ENCODE peak calls at places on chromosomes 11 and 22, in nine cellular contexts. A is skeletal muscle cell; B is naive thymus-derived CD4-positive, alpha-beta T cell; K is uterus; G is fibroblast of lung; D is cardiac muscle cell; E is ovary; R is fibroblast of the aortic adventitia; M is BE2C. U is an unnamed sample.

GRCh38 chr11:35617687-35618496 is at the start of gene FJX1:
- DNase-seq in A (peak), R (peak), K (peak), D (peak), G (peak), B (peak), E (peak), M (peak), U (peak)

GRCh38 chr11:32087602-32088001 is 3.3 kb upstream of the RCN1 start:
- DNase-seq in D (peak), M (no peak), G (peak), K (no peak), B (no peak), A (peak), E (no peak), R (peak), U (peak)

GRCh38 chr11:27296406-27296994 is 66.5 kb downstream of the CCDC34 start:
- DNase-seq in A (no peak), G (peak), R (peak), D (peak), K (no peak), M (no peak), E (no peak), B (no peak), U (peak)

GRCh38 chr11:23856654-23857053 is 640.2 kb upstream of the LUZP2 start:
- DNase-seq in A (peak), D (peak), E (no peak), K (no peak), R (peak), B (no peak), M (no peak), G (peak), U (peak)

GRCh38 chr11:113411536-113411935 is 24.0 kb downstream of the ANKK1 start:
- DNase-seq in D (no peak), R (no peak), G (no peak), B (no peak), E (no peak), A (no peak), M (no peak), K (no peak), U (no peak)

GRCh38 chr11:1934326-1935155 is 12.6 kb upstream of the MRPL23 start:
- DNase-seq in E (no peak), M (no peak), K (no peak), B (peak), R (no peak), D (no peak), A (no peak), G (no peak), U (no peak)

GRCh38 chr11:47225552-47226137 is 10.9 kb downstream of the DDB2 start:
- DNase-seq in D (no peak), K (no peak), M (no peak), A (no peak), B (no peak), R (no peak), E (no peak), G (peak), U (no peak)

GRCh38 chr11:115333106-115333505 is 171.1 kb downstream of the CADM1 start:
- DNase-seq in A (no peak), G (no peak), D (no peak), E (no peak), K (no peak), M (no peak), R (no peak), B (no peak), U (no peak)

GRCh38 chr11:20443596-20443995 is 56.1 kb downstream of the PRMT3 start:
- DNase-seq in M (no peak), K (no peak), R (peak), G (peak), A (no peak), E (no peak), B (no peak), D (peak), U (peak)

GRCh38 chr11:96714689-96715088 is 324.9 kb downstream of the JRKL start:
- DNase-seq in G (no peak), D (no peak), A (no peak), K (no peak), M (peak), B (no peak), E (no peak), R (no peak), U (no peak)

GRCh38 chr11:37110383-37110782 is 512.3 kb upstream of the RAG2 start:
- DNase-seq in D (peak), M (no peak), A (no peak), K (no peak), R (no peak), E (no peak), G (no peak), B (no peak), U (peak)

GRCh38 chr11:61814958-61815789 is 1.6 kb downstream of the FADS1 start:
- DNase-seq in A (peak), K (peak), B (peak), G (peak), E (peak), R (peak), M (peak), D (peak), U (peak)

GRCh38 chr11:114319716-114320328 is 23.6 kb downstream of the NNMT start:
- DNase-seq in A (no peak), E (no peak), B (no peak), D (peak), R (peak), G (no peak), M (no peak), K (no peak), U (peak)

GRCh38 chr11:67284811-67285540 is 4.1 kb upstream of the ANKRD13D start:
- DNase-seq in B (no peak), D (no peak), K (no peak), M (no peak), A (no peak), G (no peak), E (no peak), R (no peak), U (no peak)
- H3K4me3 ChIP-seq in B (no peak), D (no peak), K (no peak), M (no peak), A (no peak), G (no peak), E (no peak), R (no peak), U (no peak)

GRCh38 chr11:75184051-75184450 is 33.1 kb downstream of the SLCO2B1 start:
- DNase-seq in D (no peak), R (no peak), G (no peak), A (no peak), M (no peak), B (no peak), K (no peak), E (no peak), U (no peak)
- H3K4me3 ChIP-seq in D (no peak), R (no peak), G (no peak), A (no peak), M (no peak), B (no peak), K (no peak), E (no peak), U (no peak)

DNA sequence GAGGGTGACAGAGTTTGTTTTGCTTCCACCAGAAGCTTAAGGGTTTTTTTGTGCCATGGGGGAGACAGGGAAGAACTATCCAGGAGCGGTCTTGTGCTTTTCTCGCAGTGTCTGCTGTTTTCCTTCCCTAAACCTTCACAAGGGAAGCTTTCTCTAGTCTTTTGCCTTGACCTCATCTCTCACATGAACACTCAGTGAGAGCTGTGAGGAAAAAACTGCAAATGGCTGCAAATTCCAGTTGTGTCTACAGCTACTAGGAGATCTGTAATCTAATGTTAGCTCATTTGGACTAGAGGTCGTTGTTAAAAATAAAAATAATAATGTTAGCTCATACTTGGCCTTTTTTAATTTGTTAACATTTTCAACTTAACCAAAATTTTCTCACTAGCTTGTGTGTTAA is 264.7 kb upstream of the SESN3 start:
- DNase-seq in B (no peak), R (no peak), E (no peak), D (no peak), G (no peak), K (no peak), M (no peak), A (no peak), U (no peak)
- H3K4me3 ChIP-seq in B (no peak), R (no peak), E (no peak), D (no peak), G (no peak), K (no peak), M (no peak), A (no peak), U (no peak)

GRCh38 chr22:19634576-19634975 is 79.7 kb upstream of the SEPTIN5 start:
- DNase-seq in E (no peak), M (no peak), R (no peak), B (no peak), A (no peak), G (no peak), K (no peak), D (no peak), U (no peak)

GRCh38 chr22:19636696-19637355 is 77.5 kb upstream of the SEPTIN5 start:
- DNase-seq in R (no peak), D (no peak), M (no peak), B (no peak), A (no peak), K (no peak), G (no peak), E (no peak), U (no peak)

GRCh38 chr22:19637405-19638281 is 76.7 kb upstream of the SEPTIN5 start:
- DNase-seq in M (no peak), K (no peak), A (no peak), D (no peak), B (no peak), E (no peak), G (no peak), R (no peak), U (no peak)

GRCh38 chr22:19634206-19634536 is 80.1 kb upstream of the SEPTIN5 start:
- DNase-seq in A (no peak), G (no peak), R (no peak), K (no peak), B (no peak), M (no peak), E (no peak), D (no peak), U (no peak)

DNA sequence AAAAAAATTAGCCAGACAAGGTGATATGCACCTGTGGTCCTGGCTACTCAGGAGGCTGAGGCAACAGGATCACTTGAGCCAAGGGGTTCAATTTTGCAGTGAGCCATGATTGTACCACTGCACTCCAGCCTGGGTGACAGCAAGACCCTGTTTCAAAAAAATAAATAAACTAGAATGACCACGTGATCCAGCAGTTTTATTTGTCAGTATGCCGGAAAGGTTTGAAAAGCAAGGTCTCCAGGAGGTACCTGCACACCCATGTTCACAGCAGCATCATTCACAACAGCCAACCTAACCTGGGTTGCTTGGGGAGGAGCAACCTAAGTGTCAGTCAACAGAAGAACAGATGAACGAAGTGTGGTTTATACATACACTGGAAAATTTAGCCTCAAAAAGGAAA is 78.7 kb upstream of the SEPTIN5 start:
- DNase-seq in G (no peak), K (no peak), M (no peak), D (no peak), E (no peak), R (no peak), A (no peak), B (no peak), U (no peak)
- H3K4me3 ChIP-seq in G (no peak), K (no peak), M (no peak), D (no peak), E (no peak), R (no peak), A (no peak), B (no peak), U (no peak)

GRCh38 chr11:18578975-18579598 is 9.4 kb downstream of the UEVLD start:
- DNase-seq in G (no peak), D (no peak), B (no peak), R (no peak), M (no peak), E (no peak), K (no peak), A (no peak), U (no peak)
- H3K4me3 ChIP-seq in G (no peak), D (no peak), B (no peak), R (no peak), M (no peak), E (no peak), K (no peak), A (no peak), U (no peak)

GRCh38 chr11:64339319-64339718 is 685 bp upstream of the CCDC88B start:
- DNase-seq in G (no peak), E (no peak), R (no peak), A (no peak), D (no peak), K (no peak), B (no peak), M (no peak), U (no peak)

GRCh38 chr11:64341851-64342791 is 2.1 kb downstream of the CCDC88B start:
- DNase-seq in D (peak), B (peak), E (peak), M (peak), G (peak), R (peak), A (peak), K (peak), U (peak)

GRCh38 chr11:64339754-64340408 is at the start of gene CCDC88B:
- DNase-seq in R (no peak), B (peak), M (no peak), K (no peak), G (no peak), E (no peak), D (no peak), A (no peak), U (no peak)

GRCh38 chr11:64341429-64341828 is 1.4 kb downstream of the CCDC88B start:
- DNase-seq in A (no peak), D (no peak), M (no peak), K (no peak), B (no peak), E (no peak), R (no peak), G (no peak), U (no peak)

GRCh38 chr11:64340671-64341335 is 799 bp downstream of the CCDC88B start:
- DNase-seq in K (no peak), E (peak), G (no peak), M (peak), B (peak), A (no peak), R (no peak), D (no peak), U (no peak)
- H3K4me3 ChIP-seq in K (no peak), E (no peak), G (no peak), M (no peak), B (peak), A (no peak), R (no peak), D (no peak), U (no peak)

DNA sequence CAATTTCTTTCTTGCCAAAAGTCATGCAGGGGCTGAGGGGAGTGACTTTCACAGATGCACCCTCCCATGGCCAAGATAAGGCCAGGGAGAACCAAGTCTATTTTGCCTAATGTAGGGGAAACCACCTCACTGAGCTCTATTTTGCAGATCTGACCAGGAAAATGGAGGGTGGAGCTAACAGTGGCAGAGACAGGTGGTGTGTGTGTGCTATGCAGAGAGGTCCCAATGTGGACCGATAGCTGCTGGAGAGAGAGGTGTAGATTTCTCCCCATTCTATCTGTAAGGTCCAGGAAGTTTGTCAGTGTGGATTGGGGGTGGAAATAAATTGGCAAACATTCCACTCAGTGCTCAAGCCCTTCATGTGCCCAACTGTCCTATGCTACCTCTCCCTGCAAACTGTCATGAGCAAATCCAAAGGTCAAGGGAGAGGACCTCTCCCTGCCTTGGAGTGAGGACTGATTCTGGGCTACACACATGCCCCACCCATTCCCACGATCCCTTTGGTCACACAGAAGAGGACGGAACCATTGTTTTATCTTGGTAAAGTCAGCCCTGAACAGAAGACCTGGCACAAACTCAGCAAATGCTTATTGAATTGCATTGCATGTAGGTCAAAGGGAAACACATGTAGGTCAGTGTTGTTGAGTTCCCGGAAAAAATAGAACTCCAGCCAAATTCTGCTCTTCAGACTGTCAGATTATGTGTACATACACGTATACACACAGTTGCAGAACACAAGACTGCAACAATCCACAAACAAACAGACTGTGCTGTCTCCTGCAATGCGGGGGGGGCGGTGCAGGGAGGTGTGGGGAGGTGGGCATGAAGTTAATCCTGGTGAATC is 65.9 kb downstream of the C11orf58 start:
- DNase-seq in E (no peak), G (peak), A (peak), B (no peak), M (no peak), D (peak), K (no peak), R (peak), U (peak)
- H3K4me3 ChIP-seq in E (no peak), G (no peak), A (no peak), B (no peak), M (no peak), D (no peak), K (no peak), R (no peak), U (no peak)

GRCh38 chr22:37186228-37186996 is 1.6 kb downstream of the C1QTNF6 start:
- DNase-seq in R (peak), K (peak), D (peak), E (no peak), G (peak), A (peak), B (no peak), M (no peak), U (peak)
- H3K4me3 ChIP-seq in R (peak), K (no peak), D (no peak), E (no peak), G (no peak), A (no peak), B (peak), M (no peak), U (peak)

DNA sequence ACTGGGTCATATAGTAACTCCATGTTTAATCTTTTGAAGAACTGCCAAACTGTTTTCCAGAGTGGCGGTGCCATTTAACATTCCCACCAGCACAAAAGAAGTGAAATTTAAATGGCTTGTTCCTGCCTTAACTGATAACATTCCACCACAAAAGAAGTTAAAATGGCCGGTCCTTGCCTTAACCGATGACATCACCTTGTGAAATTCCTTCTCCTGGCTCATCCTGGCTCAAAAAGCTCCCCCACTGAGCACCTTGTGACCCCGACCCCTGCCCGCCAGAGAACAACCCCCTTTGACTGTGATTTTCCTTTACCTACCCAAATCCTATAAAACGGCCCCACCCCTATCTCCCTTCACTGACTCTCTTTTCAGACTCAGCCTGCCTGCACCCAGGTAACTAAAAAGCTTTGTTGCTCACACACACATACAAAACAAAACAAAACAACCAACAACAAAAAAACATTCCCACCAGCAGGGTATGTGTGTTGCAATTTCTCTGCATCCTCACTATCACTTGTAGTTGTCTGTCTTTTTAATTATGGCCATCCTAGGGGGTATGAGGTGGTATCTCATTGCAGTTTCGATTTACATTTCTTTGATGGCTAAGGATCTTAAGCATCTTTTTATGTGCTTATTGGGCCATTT is 109.0 kb downstream of the FAR1 start:
- DNase-seq in D (no peak), G (no peak), A (no peak), B (no peak), R (no peak), M (no peak), E (no peak), K (no peak), U (no peak)
- H3K4me3 ChIP-seq in D (no peak), G (no peak), A (no peak), B (no peak), R (no peak), M (no peak), E (no peak), K (no peak), U (no peak)

GRCh38 chr11:3380706-3381570 is 2.0 kb upstream of the ZNF195 start:
- DNase-seq in E (no peak), M (peak), R (peak), A (no peak), B (no peak), G (peak), K (no peak), D (peak), U (peak)
- H3K4me3 ChIP-seq in E (no peak), M (peak), R (peak), A (peak), B (no peak), G (peak), K (peak), D (peak), U (peak)

U was measured in cardiac fibroblast.